ENCODE peak calls at places on chromosomes 6 and 20, in eight cellular contexts. One of them, this sample, is unnamed.

GRCh38 chr6:25872804-25873203 is 1.2 kb downstream of the SLC17A3 start:
- DNase-seq in germinal center: no peak
- DNase-seq in HCT116: no peak
- DNase-seq in GM04504: no peak
- DNase-seq in SHP77: no peak
- DNase-seq in T-cell: peak; percentile 11
- DNase-seq in activated CD8-positive, alpha-beta memory T cell treated with anti-CD3 and anti-CD28 coated beads for 4 hours: no peak
- DNase-seq in SK-N-DZ: no peak
- DNase-seq in this sample: no peak

GRCh38 chr20:37545516-37545915 is 17.8 kb upstream of the BLCAP start:
- DNase-seq in SK-N-DZ: no peak
- DNase-seq in HCT116: no peak
- DNase-seq in T-cell: no peak
- DNase-seq in germinal center: no peak
- DNase-seq in activated CD8-positive, alpha-beta memory T cell treated with anti-CD3 and anti-CD28 coated beads for 4 hours: no peak
- DNase-seq in SHP77: no peak
- DNase-seq in GM04504: no peak
- DNase-seq in this sample: no peak

GRCh38 chr6:108651287-108651686 is 90.6 kb downstream of the FOXO3 start:
- DNase-seq in germinal center: no peak
- DNase-seq in GM04504: no peak
- DNase-seq in SHP77: no peak
- DNase-seq in activated CD8-positive, alpha-beta memory T cell treated with anti-CD3 and anti-CD28 coated beads for 4 hours: no peak
- DNase-seq in HCT116: no peak
- DNase-seq in T-cell: no peak
- DNase-seq in SK-N-DZ: no peak
- DNase-seq in this sample: no peak

GRCh38 chr6:49551126-49551865 is 828 bp downstream of the C6orf141 start:
- DNase-seq in SHP77: no peak
- DNase-seq in germinal center: no peak
- DNase-seq in SK-N-DZ: peak; percentile 22
- DNase-seq in activated CD8-positive, alpha-beta memory T cell treated with anti-CD3 and anti-CD28 coated beads for 4 hours: no peak
- DNase-seq in T-cell: no peak
- DNase-seq in GM04504: no peak
- DNase-seq in HCT116: no peak
- DNase-seq in this sample: no peak

GRCh38 chr20:33119725-33120720 is 40.6 kb downstream of the BPIFB4 start:
- DNase-seq in activated CD8-positive, alpha-beta memory T cell treated with anti-CD3 and anti-CD28 coated beads for 4 hours: no peak
- DNase-seq in T-cell: no peak
- DNase-seq in germinal center: no peak
- DNase-seq in HCT116: no peak
- DNase-seq in SK-N-DZ: no peak
- DNase-seq in GM04504: no peak
- DNase-seq in SHP77: no peak
- DNase-seq in this sample: no peak

GRCh38 chr6:26251354-26252081 is 113.5 kb upstream of the BTN3A2 start:
- DNase-seq in activated CD8-positive, alpha-beta memory T cell treated with anti-CD3 and anti-CD28 coated beads for 4 hours: no peak
- DNase-seq in HCT116: no peak
- DNase-seq in SK-N-DZ: peak; percentile 72
- DNase-seq in T-cell: peak; percentile 32
- DNase-seq in SHP77: peak; percentile 91
- DNase-seq in GM04504: no peak
- DNase-seq in germinal center: peak; percentile 77
- DNase-seq in this sample: no peak

GRCh38 chr6:142377112-142377848 is 75.5 kb downstream of the ADGRG6 start:
- DNase-seq in germinal center: no peak
- DNase-seq in T-cell: no peak
- DNase-seq in HCT116: peak; percentile 58
- DNase-seq in activated CD8-positive, alpha-beta memory T cell treated with anti-CD3 and anti-CD28 coated beads for 4 hours: no peak
- DNase-seq in GM04504: no peak
- DNase-seq in SHP77: peak; percentile 50
- DNase-seq in SK-N-DZ: peak; percentile 53
- DNase-seq in this sample: no peak

GRCh38 chr6:69973763-69974162 is 107.4 kb downstream of the COL19A1 start:
- DNase-seq in activated CD8-positive, alpha-beta memory T cell treated with anti-CD3 and anti-CD28 coated beads for 4 hours: no peak
- DNase-seq in germinal center: no peak
- DNase-seq in SK-N-DZ: no peak
- DNase-seq in SHP77: no peak
- DNase-seq in HCT116: no peak
- DNase-seq in T-cell: no peak
- DNase-seq in GM04504: no peak
- DNase-seq in this sample: no peak

GRCh38 chr6:64672131-64672530 is 1034.9 kb downstream of the EYS start:
- DNase-seq in SHP77: no peak
- DNase-seq in activated CD8-positive, alpha-beta memory T cell treated with anti-CD3 and anti-CD28 coated beads for 4 hours: no peak
- DNase-seq in HCT116: no peak
- DNase-seq in GM04504: no peak
- DNase-seq in germinal center: no peak
- DNase-seq in T-cell: no peak
- DNase-seq in SK-N-DZ: no peak
- DNase-seq in this sample: no peak

GRCh38 chr6:7496266-7496875 is 45.1 kb upstream of the DSP start:
- DNase-seq in activated CD8-positive, alpha-beta memory T cell treated with anti-CD3 and anti-CD28 coated beads for 4 hours: no peak
- DNase-seq in germinal center: no peak
- DNase-seq in SK-N-DZ: no peak
- DNase-seq in SHP77: no peak
- DNase-seq in T-cell: no peak
- DNase-seq in HCT116: no peak
- DNase-seq in GM04504: no peak
- DNase-seq in this sample: no peak

GRCh38 chr20:33556237-33556636 is 66.3 kb downstream of the CBFA2T2 start:
- DNase-seq in T-cell: no peak
- DNase-seq in HCT116: no peak
- DNase-seq in germinal center: no peak
- DNase-seq in SHP77: no peak
- DNase-seq in SK-N-DZ: no peak
- DNase-seq in activated CD8-positive, alpha-beta memory T cell treated with anti-CD3 and anti-CD28 coated beads for 4 hours: no peak
- DNase-seq in GM04504: no peak
- DNase-seq in this sample: no peak

GRCh38 chr6:111377558-111378120 is 105.4 kb downstream of the REV3L start:
- DNase-seq in HCT116: no peak
- DNase-seq in germinal center: no peak
- DNase-seq in SHP77: no peak
- DNase-seq in GM04504: no peak
- DNase-seq in T-cell: no peak
- DNase-seq in SK-N-DZ: no peak
- DNase-seq in activated CD8-positive, alpha-beta memory T cell treated with anti-CD3 and anti-CD28 coated beads for 4 hours: no peak
- DNase-seq in this sample: no peak

GRCh38 chr20:25470045-25470444 is 62.6 kb downstream of the GINS1 start:
- DNase-seq in activated CD8-positive, alpha-beta memory T cell treated with anti-CD3 and anti-CD28 coated beads for 4 hours: no peak
- DNase-seq in SK-N-DZ: peak; percentile 39
- DNase-seq in GM04504: no peak
- DNase-seq in SHP77: no peak
- DNase-seq in HCT116: peak; percentile 8
- DNase-seq in germinal center: peak; percentile 46
- DNase-seq in T-cell: peak; percentile 29
- DNase-seq in this sample: no peak